ENCODE peak calls at places on chromosomes 16 and 17, in four cellular contexts. One of them, this sample, is unnamed. For H3K9me3, the result is how much of the 10 kb centered on the place peaks cover.

GRCh38 chr16:65497571-65497970 is 375.7 kb upstream of the CDH11 start:
- DNase-seq in mammary epithelial cell: no peak
- DNase-seq in PC-3: no peak
- DNase-seq in GM12878: no peak
- DNase-seq in this sample: no peak

GRCh38 chr16:55710466-55710865 is 54.7 kb downstream of the SLC6A2 start:
- DNase-seq in mammary epithelial cell: peak
- DNase-seq in PC-3: no peak
- DNase-seq in GM12878: no peak
- DNase-seq in this sample: no peak

GRCh38 chr17:79810138-79811027 is 13.5 kb upstream of the CBX8 start:
- DNase-seq in mammary epithelial cell: peak
- DNase-seq in PC-3: peak
- DNase-seq in GM12878: no peak
- DNase-seq in this sample: no peak

GRCh38 chr16:31082368-31083045 is 6.2 kb downstream of the PRSS53 start:
- DNase-seq in mammary epithelial cell: no peak
- DNase-seq in PC-3: no peak
- DNase-seq in GM12878: no peak
- DNase-seq in this sample: no peak

GRCh38 chr16:80806957-80807356 is 2.6 kb upstream of the CDYL2 start:
- DNase-seq in mammary epithelial cell: peak
- DNase-seq in PC-3: peak
- DNase-seq in GM12878: no peak
- DNase-seq in this sample: peak

GRCh38 chr16:57138281-57138935 is 46.0 kb downstream of the CPNE2 start:
- DNase-seq in mammary epithelial cell: no peak
- DNase-seq in PC-3: no peak
- DNase-seq in GM12878: no peak
- DNase-seq in this sample: no peak

GRCh38 chr16:49859139-49859947 is 3.4 kb upstream of the ZNF423 start:
- DNase-seq in mammary epithelial cell: no peak
- DNase-seq in PC-3: no peak
- DNase-seq in GM12878: no peak
- DNase-seq in this sample: no peak

GRCh38 chr16:1787056-1787321 is 4.2 kb downstream of the NUBP2 start:
- DNase-seq in mammary epithelial cell: no peak
- DNase-seq in PC-3: no peak
- DNase-seq in GM12878: no peak
- DNase-seq in this sample: no peak

GRCh38 chr17:19833914-19834313 is 33.8 kb downstream of the ULK2 start:
- DNase-seq in mammary epithelial cell: peak
- DNase-seq in PC-3: no peak
- DNase-seq in GM12878: no peak
- DNase-seq in this sample: no peak

DNA sequence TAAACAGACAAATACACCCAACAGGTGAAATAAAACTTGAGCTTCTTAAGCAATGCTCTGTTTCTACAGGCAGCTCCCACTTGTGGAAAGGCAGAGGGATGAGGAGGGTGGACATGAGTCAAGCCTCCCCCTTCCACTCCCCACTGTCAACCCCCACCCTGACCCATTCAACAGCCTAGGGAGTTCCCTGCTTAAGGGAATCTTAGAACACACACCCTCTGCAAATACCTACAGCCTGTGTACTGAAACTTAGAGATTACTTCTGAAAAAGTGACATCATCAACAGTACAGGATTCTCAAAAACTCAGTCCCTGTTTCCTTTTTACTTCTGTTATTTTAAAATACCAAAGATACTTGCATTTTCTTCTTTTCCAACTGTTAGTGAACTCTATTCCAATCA is 345.4 kb downstream of the SOX9 start:
- DNase-seq in mammary epithelial cell: peak
- DNase-seq in PC-3: peak
- DNase-seq in GM12878: peak
- DNase-seq in this sample: peak
- H3K9ac ChIP-seq in mammary epithelial cell: peak
- H3K9ac ChIP-seq in PC-3: peak
- H3K9ac ChIP-seq in GM12878: peak
- H3K9ac ChIP-seq in this sample: peak

GRCh38 chr17:4166419-4166818 is 23.4 kb downstream of the CYB5D2 start:
- DNase-seq in mammary epithelial cell: no peak
- DNase-seq in PC-3: no peak
- DNase-seq in GM12878: no peak
- DNase-seq in this sample: no peak
- H3K9me3 ChIP-seq in mammary epithelial cell: under half
- H3K9me3 ChIP-seq in PC-3: under half
- H3K9me3 ChIP-seq in GM12878: under half
- H3K9me3 ChIP-seq in this sample: under half

GRCh38 chr16:86768231-86768791 is 190.0 kb downstream of the FOXL1 start:
- DNase-seq in mammary epithelial cell: no peak
- DNase-seq in PC-3: no peak
- DNase-seq in GM12878: no peak
- DNase-seq in this sample: no peak
- TF ChIP-seq CTCF in mammary epithelial cell: no peak
- TF ChIP-seq CTCF in PC-3: no peak
- TF ChIP-seq CTCF in GM12878: no peak
- TF ChIP-seq CTCF in this sample: no peak

GRCh38 chr17:50059759-50060273 is 3.9 kb downstream of the ITGA3 start:
- DNase-seq in mammary epithelial cell: peak
- DNase-seq in PC-3: peak
- DNase-seq in GM12878: no peak
- DNase-seq in this sample: no peak
- H3K9ac ChIP-seq in mammary epithelial cell: peak
- H3K9ac ChIP-seq in PC-3: peak
- H3K9ac ChIP-seq in GM12878: no peak
- H3K9ac ChIP-seq in this sample: peak

DNA sequence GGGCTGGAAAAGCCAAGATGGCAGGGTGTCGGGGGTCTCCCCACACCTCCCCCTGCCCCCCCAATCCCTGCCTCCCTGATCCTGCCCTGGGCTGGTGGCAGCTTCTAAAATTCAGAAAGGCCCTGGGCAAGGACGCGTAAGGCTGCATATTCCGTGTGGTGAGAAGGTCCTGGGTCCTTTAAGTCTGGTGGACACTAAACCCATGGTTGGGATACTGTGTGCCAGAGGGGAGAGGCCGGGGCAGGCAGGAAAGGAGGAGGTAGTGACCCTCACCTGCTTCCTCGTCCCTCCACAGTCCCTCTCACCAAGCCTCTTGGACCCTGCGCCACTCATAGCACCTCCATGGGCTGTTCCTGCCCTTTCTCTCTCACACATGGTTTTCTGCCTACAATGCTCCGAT is 28.8 kb downstream of the PRKAR1A start:
- DNase-seq in mammary epithelial cell: no peak
- DNase-seq in PC-3: no peak
- DNase-seq in GM12878: no peak
- DNase-seq in this sample: no peak
- H3K9me3 ChIP-seq in mammary epithelial cell: under half
- H3K9me3 ChIP-seq in PC-3: under half
- H3K9me3 ChIP-seq in GM12878: under half
- H3K9me3 ChIP-seq in this sample: under half

DNA sequence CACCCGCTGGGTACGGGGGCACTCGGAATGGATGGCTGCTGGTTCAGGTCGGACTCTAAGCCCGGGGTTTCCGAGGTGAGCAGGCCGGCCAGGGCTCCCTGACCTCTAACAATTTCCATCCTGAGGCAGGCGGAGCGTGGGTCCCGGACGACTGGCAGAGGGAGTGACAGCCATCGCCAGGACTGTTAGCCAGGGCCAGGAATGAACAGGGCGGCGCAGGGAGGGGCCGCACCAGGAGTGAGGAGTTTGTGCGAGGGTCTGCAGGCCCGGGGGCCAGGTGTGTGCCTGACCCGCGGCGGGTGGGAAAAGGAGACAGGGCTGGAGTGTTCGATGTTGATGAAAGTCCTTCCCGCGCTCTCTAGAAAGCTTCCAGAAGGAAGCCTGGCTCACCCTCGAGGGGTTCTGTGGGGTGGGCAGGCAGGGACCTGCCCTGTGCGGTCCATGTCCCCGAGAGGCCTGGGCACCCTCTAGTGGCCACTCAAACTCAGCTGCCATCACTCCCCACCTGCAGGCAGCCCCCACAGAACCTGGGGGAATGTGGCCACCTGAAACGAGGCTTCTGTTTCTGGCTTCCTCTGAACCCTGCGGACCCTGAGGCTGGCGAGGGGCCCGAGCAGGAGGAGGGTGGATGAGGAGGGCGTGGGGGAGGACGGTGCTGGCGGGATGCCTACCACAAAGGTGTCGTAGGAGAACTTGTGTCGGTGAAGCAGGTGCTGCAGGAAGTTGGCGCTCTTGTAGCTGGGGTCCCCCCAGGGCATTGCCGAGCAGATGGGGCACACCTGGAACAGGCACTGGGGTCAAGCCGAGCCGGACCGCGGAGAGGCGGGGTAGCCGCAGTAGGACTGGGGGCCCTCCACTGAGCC is 8.1 kb downstream of the RNF166 start:
- DNase-seq in mammary epithelial cell: no peak
- DNase-seq in PC-3: no peak
- DNase-seq in GM12878: no peak
- DNase-seq in this sample: no peak
- TF ChIP-seq CTCF in mammary epithelial cell: peak
- TF ChIP-seq CTCF in PC-3: peak
- TF ChIP-seq CTCF in GM12878: no peak
- TF ChIP-seq CTCF in this sample: peak

GRCh38 chr17:76554131-76554530 is 14.3 kb downstream of the PRCD start:
- DNase-seq in mammary epithelial cell: no peak
- DNase-seq in PC-3: no peak
- DNase-seq in GM12878: no peak
- DNase-seq in this sample: no peak

GRCh38 chr17:76551685-76552084 is 11.8 kb downstream of the PRCD start:
- DNase-seq in mammary epithelial cell: no peak
- DNase-seq in PC-3: no peak
- DNase-seq in GM12878: no peak
- DNase-seq in this sample: no peak

GRCh38 chr17:76556759-76557367 is 17.0 kb downstream of the PRCD start:
- DNase-seq in mammary epithelial cell: peak
- DNase-seq in PC-3: peak
- DNase-seq in GM12878: no peak
- DNase-seq in this sample: no peak

GRCh38 chr17:76550712-76551615 is 11.1 kb downstream of the PRCD start:
- DNase-seq in mammary epithelial cell: peak
- DNase-seq in PC-3: peak
- DNase-seq in GM12878: no peak
- DNase-seq in this sample: no peak

GRCh38 chr17:76553163-76553908 is 13.5 kb downstream of the PRCD start:
- DNase-seq in mammary epithelial cell: no peak
- DNase-seq in PC-3: no peak
- DNase-seq in GM12878: no peak
- DNase-seq in this sample: no peak
- H3K9ac ChIP-seq in mammary epithelial cell: no peak
- H3K9ac ChIP-seq in PC-3: no peak
- H3K9ac ChIP-seq in GM12878: no peak
- H3K9ac ChIP-seq in this sample: no peak

GRCh38 chr16:68574479-68574878 is 35.4 kb downstream of the ZFP90 start:
- DNase-seq in mammary epithelial cell: no peak
- DNase-seq in PC-3: no peak
- DNase-seq in GM12878: no peak
- DNase-seq in this sample: no peak
- H3K9me3 ChIP-seq in mammary epithelial cell: under half
- H3K9me3 ChIP-seq in PC-3: under half
- H3K9me3 ChIP-seq in GM12878: under half
- H3K9me3 ChIP-seq in this sample: under half

This sample was measured in keratinocyte.